ENCODE peak calls at places on chromosomes 6 and 20, in four cellular contexts. B, Y, S and Q are unnamed samples.

GRCh38 chr6:53195048-53195447 is 46.4 kb upstream of the GCM1 start:
- DNase-seq in S (no peak), B (no peak), Y (no peak), Q (no peak)

GRCh38 chr6:111468329-111469012 is 14.5 kb downstream of the REV3L start:
- DNase-seq in B (peak; percentile 51), Y (no peak), S (no peak), Q (no peak)

GRCh38 chr6:25882066-25882496 is 8.0 kb upstream of the SLC17A3 start:
- DNase-seq in Y (no peak), S (peak; percentile 31), B (peak; percentile 45), Q (no peak)

GRCh38 chr20:45515147-45515913 is at the start of gene SPINT3:
- DNase-seq in S (no peak), B (no peak), Y (no peak), Q (no peak)

GRCh38 chr20:21510414-21510971 is 3.4 kb downstream of the NKX2-2 start:
- DNase-seq in Y (no peak), B (no peak), S (no peak), Q (no peak)

GRCh38 chr6:65896140-65896539 is 189.1 kb upstream of the EYS start:
- DNase-seq in S (no peak), Y (no peak), B (no peak), Q (no peak)

GRCh38 chr20:23877524-23877923 is 2.0 kb downstream of the CST5 start:
- DNase-seq in Y (no peak), B (no peak), S (no peak), Q (no peak)

GRCh38 chr20:61730631-61731362 is 334.9 kb downstream of the TAF4 start:
- DNase-seq in B (peak; percentile 44), Y (no peak), S (no peak), Q (no peak)

GRCh38 chr6:40956871-40957270 is 82.2 kb downstream of the UNC5CL start:
- DNase-seq in B (no peak), S (no peak), Y (no peak), Q (no peak)

GRCh38 chr20:2178328-2179232 is 77.0 kb downstream of the STK35 start:
- DNase-seq in Y (no peak), B (no peak), S (no peak), Q (no peak)

GRCh38 chr20:9218412-9219001 is 149.6 kb downstream of the PLCB4 start:
- DNase-seq in Y (no peak), B (no peak), S (no peak), Q (no peak)

GRCh38 chr6:30394139-30394538 is 49.2 kb downstream of the RPP21 start:
- DNase-seq in Y (no peak), B (no peak), S (no peak), Q (no peak)

GRCh38 chr20:45445805-45446562 is 23.6 kb upstream of the WFDC2 start:
- DNase-seq in B (no peak), S (no peak), Y (peak; percentile 45), Q (no peak)

GRCh38 chr6:105835373-105835772 is 250.8 kb upstream of the PRDM1 start:
- DNase-seq in S (no peak), B (no peak), Y (peak; percentile 21), Q (peak; percentile 46)

GRCh38 chr6:89992818-89993217 is 98.5 kb downstream of the GJA10 start:
- DNase-seq in B (no peak), Y (no peak), S (no peak), Q (no peak)

GRCh38 chr6:9621276-9621675 is 793.6 kb downstream of the TFAP2A start:
- DNase-seq in Y (no peak), B (no peak), S (no peak), Q (no peak)

GRCh38 chr20:24257171-24257570 is 212.3 kb upstream of the SYNDIG1 start:
- DNase-seq in S (no peak), B (no peak), Y (no peak), Q (no peak)

GRCh38 chr6:38671885-38672467 is 31.0 kb downstream of the GLO1 start:
- DNase-seq in Y (peak; percentile 28), S (no peak), B (no peak), Q (peak; percentile 51)

GRCh38 chr20:6999381-6999780 is 231.9 kb downstream of the BMP2 start:
- DNase-seq in B (no peak), Y (no peak), S (no peak), Q (no peak)

GRCh38 chr6:96787846-96788580 is 49.3 kb downstream of the GPR63 start:
- DNase-seq in B (no peak), Y (no peak), S (no peak), Q (no peak)

GRCh38 chr6:134437376-134437775 is 119.5 kb upstream of the SGK1 start:
- DNase-seq in Y (no peak), B (peak; percentile 68), S (no peak), Q (no peak)

GRCh38 chr6:157982297-157982579 is 575 bp downstream of the SYNJ2 start:
- DNase-seq in B (no peak), Y (no peak), S (no peak), Q (no peak)

GRCh38 chr20:31710423-31711250 is 12.0 kb downstream of the BCL2L1 start:
- DNase-seq in S (no peak), B (peak; percentile 64), Y (no peak), Q (peak; percentile 97)
- H3K4me1 ChIP-seq in S (peaks cover 36% of the 10 kb centered on the region), B (peaks cover 13% of the 10 kb centered on the region), Y (peaks cover 88% of the 10 kb centered on the region), Q (peaks cover 53% of the 10 kb centered on the region)

GRCh38 chr6:4800662-4801061 is 24.5 kb downstream of the CDYL start:
- DNase-seq in Y (no peak), S (no peak), B (no peak), Q (no peak)

GRCh38 chr6:4801491-4802118 is 25.4 kb downstream of the CDYL start:
- DNase-seq in S (no peak), B (no peak), Y (no peak), Q (no peak)

GRCh38 chr6:4803343-4803744 is 27.1 kb downstream of the CDYL start:
- DNase-seq in S (no peak), Y (no peak), B (no peak), Q (no peak)

GRCh38 chr6:4804095-4804494 is 27.9 kb downstream of the CDYL start:
- DNase-seq in Y (no peak), S (no peak), B (no peak), Q (peak; percentile 57)

DNA sequence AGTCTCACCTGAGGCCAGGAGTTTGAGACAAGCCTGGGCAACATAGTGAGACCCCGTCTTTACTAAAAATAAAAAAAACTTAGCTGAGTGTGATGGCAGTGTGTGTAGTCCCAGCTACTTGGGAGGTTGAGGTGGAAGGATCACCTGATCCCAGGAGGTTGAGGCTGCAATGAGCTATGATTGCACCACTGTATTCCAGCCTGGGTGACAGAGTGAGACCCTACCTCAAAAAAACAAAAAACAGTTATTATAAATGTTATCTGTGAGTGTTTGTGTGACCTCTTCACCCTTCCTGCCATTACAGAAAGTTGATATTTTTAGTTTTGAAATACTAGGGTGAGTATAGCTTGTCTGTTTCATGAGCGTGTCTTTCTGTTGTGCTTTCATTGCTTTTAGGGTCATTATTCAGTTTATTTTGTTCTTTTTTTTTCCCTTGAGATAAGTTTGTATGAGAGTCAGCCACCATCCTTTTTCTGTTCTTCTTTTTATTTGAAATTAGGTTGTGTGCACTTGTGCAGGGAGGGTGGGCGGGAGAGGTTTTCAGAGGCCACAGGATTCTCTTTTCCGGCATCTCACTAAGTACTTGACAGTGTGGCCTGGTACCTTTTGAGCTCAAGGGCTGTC is 26.2 kb downstream of the CDYL start:
- DNase-seq in B (no peak), Y (no peak), S (no peak), Q (no peak)
- H3K4me1 ChIP-seq in B (no peaks in the 10 kb centered on the region), Y (no peaks in the 10 kb centered on the region), S (peaks cover 9% of the 10 kb centered on the region), Q (peaks cover 29% of the 10 kb centered on the region)

GRCh38 chr6:142867988-142868818 is 76.8 kb downstream of the HIVEP2 start:
- DNase-seq in Y (no peak), S (no peak), B (no peak), Q (no peak)
- H3K4me1 ChIP-seq in Y (no peaks in the 10 kb centered on the region), S (peaks cover 51% of the 10 kb centered on the region), B (peaks cover 6% of the 10 kb centered on the region), Q (peaks cover 15% of the 10 kb centered on the region)

DNA sequence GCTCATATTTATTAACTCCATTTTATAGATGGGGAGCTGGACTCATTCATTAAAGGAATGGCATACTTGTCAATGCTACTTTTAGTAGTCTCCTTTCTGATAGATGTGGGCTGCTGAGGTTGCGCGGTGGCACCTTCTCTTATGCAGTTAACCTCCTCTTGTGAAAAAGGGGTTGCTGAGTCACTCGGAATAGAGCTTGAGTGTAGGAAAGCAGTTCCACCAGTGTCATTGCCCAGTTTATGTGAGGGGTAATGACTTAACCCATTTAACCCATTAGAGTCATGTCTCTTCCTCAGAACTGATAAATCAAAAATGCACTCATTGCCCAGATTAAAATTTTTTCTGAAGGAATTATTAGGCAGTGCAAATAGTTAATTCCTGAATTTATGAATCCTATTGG is 6.3 kb downstream of the MAPK14 start:
- DNase-seq in S (no peak), Y (no peak), B (no peak), Q (peak; percentile 18)
- H3K4me1 ChIP-seq in S (peaks cover 22% of the 10 kb centered on the region), Y (peaks cover 4% of the 10 kb centered on the region), B (peaks cover 24% of the 10 kb centered on the region), Q (peaks cover 5% of the 10 kb centered on the region)

GRCh38 chr20:63032861-63033634 is 26.3 kb upstream of the BHLHE23 start:
- DNase-seq in Y (no peak), S (no peak), B (peak; percentile 34), Q (no peak)
- H3K4me1 ChIP-seq in Y (no peaks in the 10 kb centered on the region), S (no peaks in the 10 kb centered on the region), B (no peaks in the 10 kb centered on the region), Q (no peaks in the 10 kb centered on the region)

GRCh38 chr6:149340200-149340599 is 22.7 kb downstream of the TAB2 start:
- DNase-seq in B (no peak), Y (no peak), S (no peak), Q (no peak)
- H3K4me1 ChIP-seq in B (peaks cover 14% of the 10 kb centered on the region), Y (peaks cover 23% of the 10 kb centered on the region), S (peaks cover 38% of the 10 kb centered on the region), Q (peaks cover 40% of the 10 kb centered on the region)

GRCh38 chr6:21769973-21770372 is 176.4 kb downstream of the SOX4 start:
- DNase-seq in B (no peak), Y (no peak), S (no peak), Q (no peak)
- H3K4me1 ChIP-seq in B (peaks cover 12% of the 10 kb centered on the region), Y (no peaks in the 10 kb centered on the region), S (no peaks in the 10 kb centered on the region), Q (peaks cover 20% of the 10 kb centered on the region)